ENCODE peak calls at places on chromosome 17, in five cellular contexts. W is K562, U is endothelial cell of umbilical vein, E is A549, M is H1. G is an unnamed sample.

GRCh38 chr17:40551874-40552768 is 13.2 kb downstream of the CCR7 start:
- DNase-seq in W (peak; percentile 0), U (no peak), E (peak; percentile 95), M (no peak), G (peak; percentile 6)

GRCh38 chr17:77593081-77593480 is 365.4 kb upstream of the TNRC6C start:
- DNase-seq in W (no peak), U (no peak), E (no peak), M (no peak), G (no peak)

GRCh38 chr17:7250655-7251329 is 742 bp downstream of the CTDNEP1 start:
- DNase-seq in W (no peak), U (peak; percentile 42), E (no peak), M (no peak), G (no peak)

GRCh38 chr17:65055708-65056638 is 567 bp downstream of the GNA13 start:
- DNase-seq in W (peak; percentile 60), U (peak; percentile 75), E (peak; percentile 73), M (no peak), G (peak; percentile 48)

GRCh38 chr17:77231076-77231871 is 90.5 kb downstream of the SEC14L1 start:
- DNase-seq in W (no peak), U (no peak), E (no peak), M (no peak), G (no peak)

GRCh38 chr17:38564869-38565268 is 40.9 kb downstream of the SRCIN1 start:
- DNase-seq in W (peak; percentile 55), U (no peak), E (no peak), M (no peak), G (no peak)

GRCh38 chr17:48892940-48893645 is 506 bp downstream of the ATP5MC1 start:
- DNase-seq in W (no peak), U (no peak), E (no peak), M (no peak), G (no peak)

GRCh38 chr17:30092886-30093285 is 23.7 kb upstream of the NSRP1 start:
- DNase-seq in W (no peak), U (no peak), E (no peak), M (no peak), G (no peak)

GRCh38 chr17:42554250-42555121 is 1.8 kb downstream of the HSD17B1 start:
- DNase-seq in W (peak; percentile 90), U (peak; percentile 89), E (peak; percentile 88), M (no peak), G (peak; percentile 93)

GRCh38 chr17:13036776-13037175 is 18.9 kb upstream of the ELAC2 start:
- DNase-seq in W (no peak), U (no peak), E (no peak), M (no peak), G (no peak)

GRCh38 chr17:44628234-44629188 is 27.8 kb upstream of the MEIOC start:
- DNase-seq in W (no peak), U (peak; percentile 20), E (no peak), M (peak; percentile 61), G (peak; percentile 80)

GRCh38 chr17:42704495-42705494 is 22.5 kb downstream of the CNTNAP1 start:
- DNase-seq in W (no peak), U (no peak), E (no peak), M (no peak), G (no peak)

GRCh38 chr17:59003860-59004259 is 102.8 kb downstream of the TRIM37 start:
- DNase-seq in W (no peak), U (no peak), E (no peak), M (no peak), G (no peak)

GRCh38 chr17:72119963-72120877 is 600 bp upstream of the SOX9 start:
- DNase-seq in W (no peak), U (no peak), E (peak; percentile 59), M (no peak), G (peak; percentile 46)

GRCh38 chr17:40452074-40452787 is 9.0 kb downstream of the IGFBP4 start:
- DNase-seq in W (no peak), U (no peak), E (no peak), M (no peak), G (no peak)

GRCh38 chr17:5631958-5632357 is 47.6 kb upstream of the NLRP1 start:
- DNase-seq in W (no peak), U (no peak), E (no peak), M (no peak), G (no peak)

GRCh38 chr17:57943140-57943539 is 12.1 kb downstream of the CUEDC1 start:
- DNase-seq in W (no peak), U (no peak), E (no peak), M (no peak), G (no peak)

GRCh38 chr17:16374129-16374528 is 6.8 kb upstream of the UBB start:
- DNase-seq in W (no peak), U (peak; percentile 20), E (no peak), M (no peak), G (no peak)

GRCh38 chr17:28812980-28813377 is 29.6 kb downstream of the FAM222B start:
- DNase-seq in W (no peak), U (peak; percentile 70), E (no peak), M (no peak), G (no peak)

GRCh38 chr17:41739661-41740352 is 5.4 kb upstream of the HAP1 start:
- DNase-seq in W (no peak), U (no peak), E (peak; percentile 56), M (no peak), G (no peak)

GRCh38 chr17:65674246-65675045 is 113.0 kb upstream of the AXIN2 start:
- DNase-seq in W (no peak), U (peak; percentile 36), E (no peak), M (no peak), G (no peak)

GRCh38 chr17:33050611-33051140 is 59.0 kb downstream of the SPACA3 start:
- DNase-seq in W (no peak), U (no peak), E (no peak), M (no peak), G (no peak)
- TF ChIP-seq JUN in W (no peak), U (no peak), E (no peak), M (no peak), G (no peak)

GRCh38 chr17:33511670-33512069 is 218.6 kb upstream of the ASIC2 start:
- DNase-seq in W (peak; percentile 34), U (no peak), E (no peak), M (no peak), G (no peak)
- TF ChIP-seq JUN in W (no peak), U (no peak), E (no peak), M (no peak), G (no peak)

GRCh38 chr17:76123127-76123499 is 17.9 kb downstream of the FOXJ1 start:
- DNase-seq in W (no peak), U (no peak), E (no peak), M (no peak), G (no peak)

GRCh38 chr17:76123749-76124581 is 17.1 kb downstream of the FOXJ1 start:
- DNase-seq in W (no peak), U (no peak), E (no peak), M (no peak), G (no peak)

GRCh38 chr17:76125922-76126321 is 15.1 kb downstream of the FOXJ1 start:
- DNase-seq in W (no peak), U (no peak), E (no peak), M (no peak), G (no peak)

GRCh38 chr17:76125391-76125675 is 15.7 kb downstream of the FOXJ1 start:
- DNase-seq in W (no peak), U (no peak), E (no peak), M (no peak), G (no peak)

GRCh38 chr17:76124582-76125390 is 16.3 kb downstream of the FOXJ1 start:
- DNase-seq in W (peak; percentile 67), U (no peak), E (peak; percentile 76), M (no peak), G (peak; percentile 68)
- TF ChIP-seq JUN in W (no peak), U (no peak), E (no peak), M (no peak), G (no peak)

GRCh38 chr17:21464611-21465021 is 88.5 kb downstream of the KCNJ12 start:
- DNase-seq in W (no peak), U (no peak), E (no peak), M (no peak), G (peak; percentile 29)
- TF ChIP-seq JUN in W (no peak), U (no peak), E (no peak), M (no peak), G (no peak)

GRCh38 chr17:19744922-19745757 is 3.0 kb downstream of the ALDH3A1 start:
- DNase-seq in W (peak; percentile 47), U (peak; percentile 84), E (peak; percentile 75), M (peak; percentile 86), G (peak; percentile 99)
- TF ChIP-seq JUN in W (no peak), U (no peak), E (no peak), M (no peak), G (no peak)

GRCh38 chr17:63113167-63113566 is 147.1 kb downstream of the TANC2 start:
- DNase-seq in W (peak; percentile 20), U (no peak), E (no peak), M (no peak), G (no peak)
- TF ChIP-seq JUN in W (no peak), U (no peak), E (no peak), M (no peak), G (no peak)

G was measured in WTC11.